ENCODE peak calls at places on chromosome 14, in seven cellular contexts. One of them, this sample, is unnamed.

GRCh38 chr14:42141328-42141727 is 534.7 kb downstream of the LRFN5 start:
- DNase-seq in sigmoid colon: no peak
- DNase-seq in A549: peak
- DNase-seq in tibial nerve: no peak
- DNase-seq in ovary: no peak
- DNase-seq in stomach: no peak
- DNase-seq in transverse colon: no peak
- DNase-seq in this sample: no peak

GRCh38 chr14:93974833-93975232 is 1.5 kb downstream of the ASB2 start:
- DNase-seq in stomach: no peak
- DNase-seq in tibial nerve: no peak
- DNase-seq in transverse colon: no peak
- DNase-seq in A549: no peak
- DNase-seq in ovary: no peak
- DNase-seq in sigmoid colon: no peak
- DNase-seq in this sample: no peak

GRCh38 chr14:22291406-22291805 is 297.6 kb downstream of the DAD1 start:
- DNase-seq in tibial nerve: no peak
- DNase-seq in transverse colon: no peak
- DNase-seq in A549: no peak
- DNase-seq in stomach: no peak
- DNase-seq in ovary: no peak
- DNase-seq in sigmoid colon: no peak
- DNase-seq in this sample: no peak

GRCh38 chr14:73460691-73461127 is 2.4 kb upstream of the NUMB start:
- DNase-seq in stomach: no peak
- DNase-seq in sigmoid colon: no peak
- DNase-seq in ovary: no peak
- DNase-seq in tibial nerve: no peak
- DNase-seq in transverse colon: no peak
- DNase-seq in A549: no peak
- DNase-seq in this sample: no peak

GRCh38 chr14:74502236-74503019 is 8.9 kb downstream of the ISCA2 start:
- DNase-seq in ovary: no peak
- DNase-seq in tibial nerve: no peak
- DNase-seq in A549: peak
- DNase-seq in transverse colon: no peak
- DNase-seq in sigmoid colon: no peak
- DNase-seq in stomach: no peak
- DNase-seq in this sample: no peak

GRCh38 chr14:59013672-59014298 is 174.7 kb upstream of the DAAM1 start:
- DNase-seq in A549: peak
- DNase-seq in ovary: no peak
- DNase-seq in tibial nerve: no peak
- DNase-seq in sigmoid colon: no peak
- DNase-seq in stomach: no peak
- DNase-seq in transverse colon: no peak
- DNase-seq in this sample: no peak

GRCh38 chr14:20782280-20782890 is 1.3 kb downstream of the RNASE6 start:
- DNase-seq in A549: no peak
- DNase-seq in sigmoid colon: no peak
- DNase-seq in stomach: no peak
- DNase-seq in ovary: no peak
- DNase-seq in tibial nerve: no peak
- DNase-seq in transverse colon: no peak
- DNase-seq in this sample: no peak

GRCh38 chr14:45249847-45250575 is 3.0 kb downstream of the MIS18BP1 start:
- DNase-seq in A549: no peak
- DNase-seq in stomach: no peak
- DNase-seq in ovary: no peak
- DNase-seq in transverse colon: no peak
- DNase-seq in sigmoid colon: peak
- DNase-seq in tibial nerve: no peak
- DNase-seq in this sample: no peak

GRCh38 chr14:33689680-33690079 is 261.2 kb downstream of the EGLN3 start:
- DNase-seq in stomach: no peak
- DNase-seq in A549: no peak
- DNase-seq in tibial nerve: no peak
- DNase-seq in ovary: no peak
- DNase-seq in sigmoid colon: no peak
- DNase-seq in transverse colon: no peak
- DNase-seq in this sample: no peak

GRCh38 chr14:78970677-78971076 is 800.5 kb downstream of the NRXN3 start:
- DNase-seq in transverse colon: no peak
- DNase-seq in sigmoid colon: no peak
- DNase-seq in stomach: no peak
- DNase-seq in A549: no peak
- DNase-seq in tibial nerve: no peak
- DNase-seq in ovary: no peak
- DNase-seq in this sample: no peak

GRCh38 chr14:100988411-100988900 is 84.9 kb upstream of the RTL1 start:
- DNase-seq in A549: peak
- DNase-seq in ovary: no peak
- DNase-seq in sigmoid colon: no peak
- DNase-seq in stomach: no peak
- DNase-seq in tibial nerve: no peak
- DNase-seq in transverse colon: no peak
- DNase-seq in this sample: no peak

GRCh38 chr14:94380225-94381148 is 7.9 kb downstream of the SERPINA1 start:
- DNase-seq in sigmoid colon: peak
- DNase-seq in transverse colon: no peak
- DNase-seq in stomach: no peak
- DNase-seq in A549: no peak
- DNase-seq in tibial nerve: no peak
- DNase-seq in ovary: no peak
- DNase-seq in this sample: no peak

GRCh38 chr14:105854600-105855245 is 328.3 kb downstream of the TMEM121 start:
- DNase-seq in tibial nerve: no peak
- DNase-seq in A549: no peak
- DNase-seq in ovary: no peak
- DNase-seq in sigmoid colon: peak
- DNase-seq in stomach: no peak
- DNase-seq in transverse colon: peak
- DNase-seq in this sample: peak

GRCh38 chr14:68793734-68794129 is 865 bp upstream of the ZFP36L1 start:
- DNase-seq in stomach: no peak
- DNase-seq in transverse colon: no peak
- DNase-seq in ovary: no peak
- DNase-seq in A549: no peak
- DNase-seq in tibial nerve: no peak
- DNase-seq in sigmoid colon: no peak
- DNase-seq in this sample: no peak

GRCh38 chr14:92906420-92906819 is 16.5 kb upstream of the CHGA start:
- DNase-seq in tibial nerve: no peak
- DNase-seq in ovary: no peak
- DNase-seq in sigmoid colon: no peak
- DNase-seq in A549: no peak
- DNase-seq in stomach: no peak
- DNase-seq in transverse colon: no peak
- DNase-seq in this sample: no peak

GRCh38 chr14:31998220-31998559 is 78.9 kb upstream of the ARHGAP5 start:
- DNase-seq in stomach: no peak
- DNase-seq in A549: no peak
- DNase-seq in sigmoid colon: no peak
- DNase-seq in tibial nerve: no peak
- DNase-seq in ovary: no peak
- DNase-seq in transverse colon: no peak
- DNase-seq in this sample: no peak

GRCh38 chr14:23580152-23580926 is 1.7 kb upstream of the JPH4 start:
- DNase-seq in tibial nerve: no peak
- DNase-seq in A549: no peak
- DNase-seq in transverse colon: no peak
- DNase-seq in ovary: no peak
- DNase-seq in sigmoid colon: peak
- DNase-seq in stomach: peak
- DNase-seq in this sample: peak

GRCh38 chr14:31622060-31622459 is 60.9 kb downstream of the NUBPL start:
- DNase-seq in A549: no peak
- DNase-seq in ovary: no peak
- DNase-seq in tibial nerve: no peak
- DNase-seq in transverse colon: no peak
- DNase-seq in sigmoid colon: no peak
- DNase-seq in stomach: no peak
- DNase-seq in this sample: no peak

GRCh38 chr14:61193471-61193870 is 87.7 kb downstream of the TMEM30B start:
- DNase-seq in ovary: no peak
- DNase-seq in transverse colon: no peak
- DNase-seq in tibial nerve: no peak
- DNase-seq in sigmoid colon: no peak
- DNase-seq in A549: no peak
- DNase-seq in stomach: no peak
- DNase-seq in this sample: no peak

GRCh38 chr14:59098377-59098776 is 90.1 kb upstream of the DAAM1 start:
- DNase-seq in transverse colon: no peak
- DNase-seq in tibial nerve: no peak
- DNase-seq in stomach: no peak
- DNase-seq in A549: peak
- DNase-seq in sigmoid colon: no peak
- DNase-seq in ovary: no peak
- DNase-seq in this sample: no peak

GRCh38 chr14:24067133-24068082 is 4.0 kb upstream of the CPNE6 start:
- DNase-seq in stomach: no peak
- DNase-seq in transverse colon: no peak
- DNase-seq in tibial nerve: no peak
- DNase-seq in ovary: no peak
- DNase-seq in sigmoid colon: peak
- DNase-seq in A549: no peak
- DNase-seq in this sample: no peak

GRCh38 chr14:53032161-53032803 is 81.4 kb upstream of the FERMT2 start:
- DNase-seq in A549: peak
- DNase-seq in stomach: no peak
- DNase-seq in tibial nerve: no peak
- DNase-seq in ovary: no peak
- DNase-seq in transverse colon: no peak
- DNase-seq in sigmoid colon: peak
- DNase-seq in this sample: no peak

GRCh38 chr14:76870146-76870545 is 43.9 kb downstream of the LRRC74A start:
- DNase-seq in transverse colon: no peak
- DNase-seq in sigmoid colon: no peak
- DNase-seq in A549: peak
- DNase-seq in stomach: no peak
- DNase-seq in tibial nerve: no peak
- DNase-seq in ovary: no peak
- DNase-seq in this sample: no peak

GRCh38 chr14:84483072-84483410 is 1046.9 kb upstream of the FLRT2 start:
- DNase-seq in A549: no peak
- DNase-seq in sigmoid colon: no peak
- DNase-seq in tibial nerve: no peak
- DNase-seq in stomach: no peak
- DNase-seq in ovary: no peak
- DNase-seq in transverse colon: no peak
- DNase-seq in this sample: no peak

DNA sequence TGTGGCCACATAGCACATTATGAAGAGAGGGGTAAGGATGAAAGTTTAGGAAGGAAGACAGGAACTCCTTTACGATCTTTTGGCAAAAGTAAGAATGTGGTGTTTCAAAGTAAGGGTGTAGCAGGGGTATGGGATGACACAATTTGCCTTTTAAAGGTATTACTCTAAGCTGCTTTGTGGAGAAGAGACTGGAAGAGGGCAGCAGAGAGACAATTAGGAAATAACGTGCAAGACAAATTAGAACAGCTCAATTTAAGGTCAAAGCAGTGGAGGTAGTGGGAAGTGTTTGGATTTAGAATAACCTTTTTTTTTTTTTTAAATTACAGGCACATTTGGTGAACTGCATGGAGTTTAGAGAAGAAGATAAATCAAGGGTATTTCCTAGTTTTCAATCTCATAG is 342.6 kb downstream of the NOVA1 start:
- DNase-seq in A549: peak
- DNase-seq in transverse colon: no peak
- DNase-seq in ovary: no peak
- DNase-seq in sigmoid colon: no peak
- DNase-seq in stomach: no peak
- DNase-seq in tibial nerve: no peak
- DNase-seq in this sample: no peak
- TF ChIP-seq CTCF in A549: peak
- TF ChIP-seq CTCF in transverse colon: peak
- TF ChIP-seq CTCF in ovary: peak
- TF ChIP-seq CTCF in sigmoid colon: peak
- TF ChIP-seq CTCF in stomach: no peak
- TF ChIP-seq CTCF in tibial nerve: peak
- TF ChIP-seq CTCF in this sample: no peak

GRCh38 chr14:64465208-64465821 is at the start of gene AKAP5:
- DNase-seq in transverse colon: peak
- DNase-seq in stomach: peak
- DNase-seq in sigmoid colon: no peak
- DNase-seq in tibial nerve: no peak
- DNase-seq in A549: peak
- DNase-seq in ovary: peak
- DNase-seq in this sample: no peak
- H3K27ac ChIP-seq in transverse colon: peak
- H3K27ac ChIP-seq in stomach: peak
- H3K27ac ChIP-seq in sigmoid colon: peak
- H3K27ac ChIP-seq in tibial nerve: no peak
- H3K27ac ChIP-seq in A549: peak
- H3K27ac ChIP-seq in ovary: no peak
- H3K27ac ChIP-seq in this sample: no peak

GRCh38 chr14:88551094-88551870 is 3.5 kb downstream of the PTPN21 start:
- DNase-seq in A549: peak
- DNase-seq in stomach: peak
- DNase-seq in ovary: peak
- DNase-seq in transverse colon: peak
- DNase-seq in tibial nerve: peak
- DNase-seq in sigmoid colon: peak
- DNase-seq in this sample: peak
- TF ChIP-seq EP300 in A549: no peak
- TF ChIP-seq EP300 in stomach: no peak
- TF ChIP-seq EP300 in ovary: no peak
- TF ChIP-seq EP300 in transverse colon: no peak
- TF ChIP-seq EP300 in tibial nerve: no peak
- TF ChIP-seq EP300 in sigmoid colon: no peak
- TF ChIP-seq EP300 in this sample: no peak

GRCh38 chr14:104773505-104774452 is 20.8 kb downstream of the SIVA1 start:
- DNase-seq in tibial nerve: no peak
- DNase-seq in A549: no peak
- DNase-seq in ovary: no peak
- DNase-seq in stomach: no peak
- DNase-seq in transverse colon: no peak
- DNase-seq in sigmoid colon: no peak
- DNase-seq in this sample: no peak
- TF ChIP-seq CTCF in tibial nerve: no peak
- TF ChIP-seq CTCF in A549: no peak
- TF ChIP-seq CTCF in ovary: no peak
- TF ChIP-seq CTCF in stomach: no peak
- TF ChIP-seq CTCF in transverse colon: no peak
- TF ChIP-seq CTCF in sigmoid colon: no peak
- TF ChIP-seq CTCF in this sample: no peak

DNA sequence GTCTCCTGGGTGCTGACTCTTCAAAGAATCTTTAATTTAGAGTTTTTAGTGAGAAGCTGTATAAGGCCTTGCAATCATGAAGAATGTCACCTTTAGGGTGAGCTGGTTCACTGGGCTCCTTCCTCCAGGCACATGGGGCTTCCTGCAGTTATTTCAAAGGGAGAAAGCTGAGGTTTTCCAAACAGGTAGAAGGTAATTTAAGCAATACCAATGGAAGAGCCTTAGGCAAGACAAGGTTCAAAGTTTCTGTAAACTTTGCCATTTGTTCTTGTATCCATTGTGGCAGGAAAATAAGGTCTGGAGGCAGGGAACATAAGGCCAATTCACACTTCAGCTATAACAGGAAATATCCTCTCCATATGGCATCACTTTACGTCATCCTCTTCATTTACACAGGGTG is 87.9 kb upstream of the EIF5 start:
- DNase-seq in A549: no peak
- DNase-seq in stomach: no peak
- DNase-seq in ovary: no peak
- DNase-seq in transverse colon: no peak
- DNase-seq in sigmoid colon: no peak
- DNase-seq in tibial nerve: no peak
- DNase-seq in this sample: no peak
- H3K27ac ChIP-seq in A549: peak
- H3K27ac ChIP-seq in stomach: peak
- H3K27ac ChIP-seq in ovary: no peak
- H3K27ac ChIP-seq in transverse colon: peak
- H3K27ac ChIP-seq in sigmoid colon: peak
- H3K27ac ChIP-seq in tibial nerve: no peak
- H3K27ac ChIP-seq in this sample: no peak